ENCODE peak calls at places on chromosomes 6 and 20, in six cellular contexts. B is heart left ventricle, G is fibroblast of the aortic adventitia, H is BJ, W is astrocyte of the spinal cord, K is endodermal cell. D is an unnamed sample.

GRCh38 chr6:44920952-44921491 is 407.1 kb upstream of the RUNX2 start:
- DNase-seq in G (no peak), W (peak; percentile 22), B (no peak), K (no peak), H (no peak), D (no peak)

GRCh38 chr6:45447721-45448120 is 70.0 kb upstream of the SUPT3H start:
- DNase-seq in H (no peak), B (no peak), W (no peak), G (no peak), K (no peak), D (no peak)

GRCh38 chr6:147279423-147279822 is 75.2 kb downstream of the STXBP5 start:
- DNase-seq in G (peak; percentile 75), K (no peak), W (peak; percentile 51), B (no peak), H (peak; percentile 26), D (peak; percentile 82)

GRCh38 chr6:5287205-5287965 is 26.1 kb downstream of the FARS2 start:
- DNase-seq in K (no peak), W (peak; percentile 82), G (peak; percentile 67), B (peak; percentile 22), H (peak; percentile 51), D (peak; percentile 63)

GRCh38 chr6:169738972-169739529 is 12.3 kb downstream of the DYNLT2 start:
- DNase-seq in B (no peak), H (no peak), G (no peak), W (no peak), K (no peak), D (no peak)

GRCh38 chr20:62716198-62716940 is 7.7 kb downstream of the NTSR1 start:
- DNase-seq in G (peak; percentile 58), B (no peak), H (no peak), W (no peak), K (no peak), D (peak; percentile 28)

GRCh38 chr6:47016236-47016635 is 25.9 kb downstream of the ADGRF1 start:
- DNase-seq in W (no peak), K (no peak), B (no peak), G (no peak), H (no peak), D (no peak)

GRCh38 chr20:36275011-36275410 is 31.1 kb upstream of the DLGAP4 start:
- DNase-seq in B (no peak), K (no peak), H (no peak), G (no peak), W (no peak), D (no peak)

GRCh38 chr20:60365882-60366281 is 407.7 kb downstream of the CDH26 start:
- DNase-seq in W (no peak), B (no peak), G (no peak), H (no peak), K (no peak), D (no peak)

GRCh38 chr20:49395183-49395582 is 87.3 kb downstream of the KCNB1 start:
- DNase-seq in H (no peak), K (no peak), B (no peak), W (no peak), G (peak; percentile 86), D (no peak)

GRCh38 chr6:110035321-110035720 is 57.2 kb downstream of the GPR6 start:
- DNase-seq in G (no peak), W (no peak), K (no peak), B (no peak), H (no peak), D (no peak)

GRCh38 chr6:23784313-23784919 is 341.6 kb upstream of the NRSN1 start:
- DNase-seq in B (no peak), W (peak; percentile 8), K (no peak), G (peak; percentile 12), H (no peak), D (no peak)

GRCh38 chr6:144149558-144149893 is 791 bp upstream of the STX11 start:
- DNase-seq in K (no peak), B (no peak), G (no peak), H (no peak), W (no peak), D (no peak)

GRCh38 chr20:64033981-64034493 is 1.9 kb upstream of the C20orf204 start:
- DNase-seq in B (no peak), K (no peak), H (no peak), G (no peak), W (no peak), D (no peak)

GRCh38 chr6:143037470-143037869 is 23.2 kb upstream of the AIG1 start:
- DNase-seq in G (no peak), B (no peak), H (no peak), W (no peak), K (no peak), D (no peak)

GRCh38 chr20:36941403-36941835 is 10.1 kb downstream of the SAMHD1 start:
- DNase-seq in W (no peak), G (no peak), K (no peak), B (no peak), H (no peak), D (peak; percentile 63)

GRCh38 chr20:51800132-51800721 is 2.1 kb downstream of the SALL4 start:
- DNase-seq in G (peak; percentile 23), K (peak; percentile 99), H (no peak), B (peak; percentile 48), W (peak; percentile 19), D (peak; percentile 17)

GRCh38 chr20:14782731-14783130 is 445.3 kb upstream of the FLRT3 start:
- DNase-seq in G (no peak), B (no peak), K (no peak), H (no peak), W (no peak), D (no peak)

GRCh38 chr20:6940052-6940451 is 172.6 kb downstream of the BMP2 start:
- DNase-seq in W (no peak), B (no peak), G (peak; percentile 18), K (peak; percentile 85), H (no peak), D (peak; percentile 1)

GRCh38 chr20:9458075-9458818 is 56.1 kb upstream of the LAMP5 start:
- DNase-seq in G (no peak), B (no peak), W (peak; percentile 44), K (peak; percentile 76), H (no peak), D (peak; percentile 40)

GRCh38 chr20:37090357-37090871 is 5.4 kb downstream of the RBL1 start:
- DNase-seq in B (no peak), H (no peak), G (no peak), K (no peak), W (no peak), D (no peak)

GRCh38 chr20:25580711-25581110 is 4.6 kb downstream of the NINL start:
- DNase-seq in H (no peak), W (no peak), K (no peak), G (peak; percentile 72), B (no peak), D (peak; percentile 41)

GRCh38 chr6:14612016-14612415 is 494.4 kb downstream of the CD83 start:
- DNase-seq in W (no peak), G (peak; percentile 63), B (no peak), K (no peak), H (peak; percentile 2), D (peak; percentile 21)

DNA sequence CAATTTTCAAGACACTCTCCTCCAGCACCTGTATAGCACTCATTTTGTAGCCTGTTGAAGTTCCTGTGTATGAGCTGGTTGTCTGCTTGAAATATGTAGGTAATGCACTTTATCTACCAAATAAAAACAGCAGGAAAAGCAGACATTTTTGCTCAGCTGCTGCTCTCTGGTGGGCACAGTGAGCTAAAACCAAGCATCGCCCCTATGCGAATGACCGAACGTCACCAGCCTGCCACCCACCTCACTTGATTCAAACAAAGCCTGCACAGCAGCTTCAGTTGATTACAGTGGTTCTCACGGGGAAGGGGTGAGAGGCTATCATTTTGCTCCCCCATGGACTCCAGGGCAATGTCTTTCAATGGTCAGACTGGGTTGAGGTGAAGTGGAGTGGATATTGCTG is 185.7 kb downstream of the SASH1 start:
- DNase-seq in W (no peak), G (peak; percentile 54), B (no peak), K (no peak), H (no peak), D (peak; percentile 46)
- TF ChIP-seq CTCF in W (peak; percentile 41), G (peak; percentile 50), B (no peak), K (peak; percentile 44), H (no peak), D (peak; percentile 16)

GRCh38 chr6:133288662-133289061 is 47.5 kb downstream of the EYA4 start:
- DNase-seq in W (no peak), G (no peak), H (no peak), K (no peak), B (no peak), D (peak; percentile 28)

GRCh38 chr6:133289733-133290306 is 48.7 kb downstream of the EYA4 start:
- DNase-seq in G (no peak), K (no peak), H (no peak), W (no peak), B (no peak), D (no peak)

GRCh38 chr6:133291671-133292070 is 50.5 kb downstream of the EYA4 start:
- DNase-seq in B (no peak), W (peak; percentile 17), K (no peak), G (peak; percentile 21), H (no peak), D (peak; percentile 5)

GRCh38 chr6:133290926-133291325 is 49.8 kb downstream of the EYA4 start:
- DNase-seq in H (no peak), K (no peak), B (no peak), W (no peak), G (no peak), D (peak; percentile 8)

GRCh38 chr6:133286765-133287164 is 45.6 kb downstream of the EYA4 start:
- DNase-seq in H (no peak), W (peak; percentile 24), B (no peak), K (no peak), G (peak; percentile 12), D (peak; percentile 53)
- H3K4me3 ChIP-seq in H (no peak overlapping the region), W (no peak overlapping the region), B (no peak overlapping the region), K (no peak overlapping the region), G (no peak overlapping the region), D (no peak overlapping the region)

DNA sequence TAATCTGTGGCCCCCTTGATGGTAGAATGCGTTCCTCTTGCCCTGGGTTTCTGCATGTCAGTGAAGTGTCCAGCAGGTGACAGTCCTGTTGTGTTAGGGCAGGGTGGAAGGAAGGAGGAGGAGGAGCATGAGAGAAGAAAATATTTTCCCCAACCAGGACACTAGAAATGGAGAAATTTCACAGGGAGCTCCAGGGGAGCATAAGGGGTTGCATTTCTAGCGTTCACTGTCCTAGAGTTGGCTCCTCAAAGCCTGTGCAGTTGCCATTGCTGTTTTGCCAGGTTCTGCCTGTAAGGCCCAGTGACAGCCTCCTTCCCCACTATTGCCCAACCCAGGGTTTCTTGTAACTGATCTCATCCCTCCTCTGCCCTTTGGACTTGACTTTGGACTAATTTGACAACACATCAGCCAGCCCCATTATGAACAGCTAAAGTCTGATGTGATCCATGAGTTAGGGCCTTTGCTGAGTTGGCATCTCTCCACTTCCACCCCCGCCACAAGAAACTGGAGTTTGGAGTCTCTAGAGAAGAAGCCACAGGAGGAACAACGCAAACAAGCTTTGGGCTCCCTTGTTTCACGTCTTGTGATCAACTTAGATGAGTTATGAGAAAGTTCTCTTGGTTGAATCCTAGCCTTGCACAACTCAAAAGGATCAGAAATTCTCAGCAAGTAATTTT is 14.0 kb upstream of the FAM50B start:
- DNase-seq in B (no peak), K (no peak), H (no peak), W (no peak), G (peak; percentile 65), D (peak; percentile 76)
- TF ChIP-seq CTCF in B (no peak), K (peak; percentile 59), H (no peak), W (no peak), G (no peak), D (no peak)

DNA sequence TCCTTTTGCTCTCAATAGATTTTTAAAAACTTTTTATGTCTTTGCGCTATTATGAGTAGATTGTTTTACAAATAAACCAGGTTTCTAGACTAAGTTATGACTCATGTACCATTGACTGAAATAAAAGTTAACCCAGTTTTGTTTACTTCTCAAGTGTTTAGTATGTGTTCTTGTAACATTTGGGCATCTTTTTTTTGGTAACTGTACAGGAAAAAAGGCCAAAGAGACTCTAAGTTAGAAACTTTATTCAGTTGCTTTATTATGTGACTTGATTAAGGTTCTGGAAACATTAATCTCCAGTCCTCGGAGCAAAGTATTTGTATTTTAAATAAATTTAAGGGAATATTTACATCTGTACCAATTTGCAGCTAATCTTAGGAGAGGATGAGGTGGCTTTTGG is 2.9 kb downstream of the NKAIN2 start:
- DNase-seq in B (no peak), K (no peak), W (no peak), G (no peak), H (no peak), D (no peak)
- H3K4me3 ChIP-seq in B (no peak overlapping the region), K (no peak overlapping the region), W (no peak overlapping the region), G (no peak overlapping the region), H (no peak overlapping the region), D (no peak overlapping the region)

D was measured in cardiac fibroblast.